ENCODE peak calls at places on chromosomes 16 and 17, in nine cellular contexts. J is AG04450, M is WTC11, P is HFFc6, W is B cell, V is progenitor cell of endocrine pancreas, Y is BE2C, O is foreskin fibroblast, C is K562. I is an unnamed sample.

GRCh38 chr16:83402969-83403368 is 404.8 kb upstream of the HSBP1 start:
- DNase-seq in J (no peak), M (no peak), P (peak; percentile 15), W (no peak), V (no peak), Y (no peak), O (peak; percentile 62), C (no peak), I (peak; percentile 9)

GRCh38 chr17:17675925-17676534 is 5.2 kb upstream of the RAI1 start:
- DNase-seq in J (no peak), M (peak; percentile 37), P (no peak), W (no peak), V (no peak), Y (no peak), O (no peak), C (no peak), I (peak; percentile 43)

GRCh38 chr17:39114744-39115534 is 36.5 kb downstream of the PLXDC1 start:
- DNase-seq in J (no peak), M (no peak), P (peak; percentile 59), W (no peak), V (no peak), Y (no peak), O (peak; percentile 50), C (no peak), I (no peak)

GRCh38 chr17:59815965-59816364 is 76.8 kb downstream of the TUBD1 start:
- DNase-seq in J (no peak), M (no peak), P (no peak), W (no peak), V (no peak), Y (no peak), O (no peak), C (no peak), I (no peak)

GRCh38 chr17:66523378-66524174 is 221.2 kb downstream of the PRKCA start:
- DNase-seq in J (peak; percentile 67), M (no peak), P (peak; percentile 63), W (no peak), V (no peak), Y (no peak), O (peak; percentile 55), C (no peak), I (no peak)

GRCh38 chr16:57821149-57821971 is 19.1 kb upstream of the KIFC3 start:
- DNase-seq in J (no peak), M (no peak), P (no peak), W (no peak), V (no peak), Y (no peak), O (no peak), C (no peak), I (no peak)

GRCh38 chr16:23424292-23424958 is 28.6 kb downstream of the COG7 start:
- DNase-seq in J (no peak), M (no peak), P (no peak), W (no peak), V (no peak), Y (no peak), O (no peak), C (no peak), I (peak; percentile 34)

GRCh38 chr17:76147211-76148014 is 6.4 kb upstream of the FOXJ1 start:
- DNase-seq in J (no peak), M (no peak), P (peak; percentile 15), W (no peak), V (no peak), Y (no peak), O (no peak), C (no peak), I (no peak)

GRCh38 chr17:82402865-82403264 is 15.3 kb upstream of the HEXD start:
- DNase-seq in J (no peak), M (no peak), P (no peak), W (no peak), V (no peak), Y (no peak), O (no peak), C (no peak), I (no peak)

GRCh38 chr17:82406131-82406671 is 11.9 kb upstream of the HEXD start:
- DNase-seq in J (no peak), M (no peak), P (no peak), W (no peak), V (no peak), Y (no peak), O (no peak), C (no peak), I (no peak)

GRCh38 chr17:82407255-82407654 is 10.9 kb upstream of the HEXD start:
- DNase-seq in J (no peak), M (no peak), P (no peak), W (no peak), V (no peak), Y (no peak), O (no peak), C (no peak), I (no peak)

GRCh38 chr17:82403662-82404660 is 14.2 kb upstream of the HEXD start:
- DNase-seq in J (no peak), M (no peak), P (no peak), W (no peak), V (no peak), Y (no peak), O (no peak), C (no peak), I (no peak)

DNA sequence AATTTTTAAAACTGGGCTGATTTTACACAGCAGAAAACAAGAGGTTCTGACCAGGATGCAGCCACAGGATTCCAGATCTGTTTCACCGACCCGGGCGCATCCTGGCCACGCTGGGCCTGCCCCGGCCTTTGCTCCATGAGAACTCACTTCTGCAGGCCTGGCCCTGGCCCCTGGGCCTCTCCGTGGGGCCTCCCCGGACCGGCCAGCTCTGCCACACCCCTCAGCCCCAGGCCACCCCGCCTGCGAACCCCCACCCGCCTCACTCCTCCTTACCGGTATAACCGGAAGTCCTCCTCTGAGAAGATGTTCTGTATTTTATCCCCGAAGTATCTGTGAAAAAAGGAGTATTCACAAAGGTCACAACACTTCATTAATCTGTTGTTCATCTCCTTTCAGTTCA is 13.1 kb upstream of the HEXD start:
- DNase-seq in J (no peak), M (no peak), P (no peak), W (no peak), V (no peak), Y (no peak), O (no peak), C (no peak), I (no peak)
- TF ChIP-seq CTCF in J (no peak), M (no peak), P (no peak), W (no peak), V (no peak), Y (no peak), O (no peak), C (no peak), I (no peak)

DNA sequence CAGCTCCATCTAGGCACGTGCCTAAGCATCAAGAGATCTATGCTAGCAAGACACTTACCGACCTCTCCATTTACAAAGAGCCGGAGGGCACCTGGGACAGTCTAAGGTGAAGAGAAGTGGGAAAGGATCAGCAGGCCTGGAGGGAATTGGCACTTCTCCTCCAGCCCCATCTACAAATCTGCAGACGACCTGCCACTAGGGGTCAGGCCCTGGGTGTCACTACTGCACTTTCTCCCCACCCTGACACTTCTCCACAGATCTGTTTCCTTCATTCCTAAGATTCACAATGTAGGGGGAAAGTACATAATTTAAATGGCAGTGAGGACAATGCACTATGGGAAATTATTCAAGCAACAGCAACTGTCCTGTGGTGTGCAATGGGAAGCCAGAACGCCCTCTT is 8.1 kb downstream of the MKS1 start:
- DNase-seq in J (no peak), M (no peak), P (no peak), W (no peak), V (no peak), Y (no peak), O (no peak), C (no peak), I (no peak)
- TF ChIP-seq CTCF in J (no peak), M (no peak), P (peak; percentile 61), W (no peak), V (no peak), Y (peak; percentile 37), O (no peak), C (peak; percentile 35), I (peak; percentile 18)

DNA sequence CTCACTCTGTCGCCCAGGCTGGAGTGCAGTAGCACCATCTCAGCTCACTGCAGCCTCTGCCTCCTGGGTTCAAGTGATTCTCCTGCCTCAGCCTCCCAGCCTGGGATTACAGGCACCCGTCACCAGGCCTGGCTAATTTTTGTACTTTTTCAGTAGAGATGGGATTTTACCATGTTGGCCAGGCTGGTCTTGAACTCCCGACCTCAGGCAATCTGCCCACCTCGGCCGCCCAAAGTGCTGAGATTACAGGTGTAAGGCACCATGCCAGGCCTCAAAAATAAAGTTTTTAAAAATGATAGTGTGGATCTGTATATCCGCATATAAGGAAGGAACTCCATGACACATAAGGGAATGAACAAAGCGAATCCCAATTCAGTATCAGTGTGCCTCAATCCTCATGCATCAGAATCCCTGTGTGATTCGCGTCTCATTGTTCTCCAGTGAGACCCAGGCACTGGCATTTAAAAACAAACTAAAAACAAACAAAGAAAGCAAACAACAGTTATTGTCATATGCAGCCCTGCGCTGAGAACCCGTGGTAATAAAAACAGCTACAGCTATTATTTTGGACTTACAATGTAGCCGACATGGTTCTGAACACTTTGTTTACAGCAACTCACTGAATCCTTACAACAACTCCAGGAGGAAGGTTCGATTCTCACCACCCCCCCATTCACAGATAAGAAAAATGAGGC is 54.1 kb upstream of the CREBBP start:
- DNase-seq in J (no peak), M (no peak), P (no peak), W (no peak), V (no peak), Y (no peak), O (no peak), C (no peak), I (no peak)
- TF ChIP-seq CTCF in J (no peak), M (no peak), P (no peak), W (no peak), V (no peak), Y (no peak), O (no peak), C (no peak), I (no peak)

GRCh38 chr16:67259705-67260104 is 10.9 kb downstream of the SLC9A5 start:
- DNase-seq in J (no peak), M (no peak), P (no peak), W (no peak), V (no peak), Y (no peak), O (no peak), C (no peak), I (no peak)

GRCh38 chr16:67263201-67263600 is 14.4 kb downstream of the SLC9A5 start:
- DNase-seq in J (no peak), M (no peak), P (no peak), W (no peak), V (no peak), Y (no peak), O (no peak), C (no peak), I (no peak)

GRCh38 chr16:67258160-67258835 is 9.5 kb downstream of the SLC9A5 start:
- DNase-seq in J (no peak), M (no peak), P (no peak), W (no peak), V (no peak), Y (no peak), O (no peak), C (no peak), I (no peak)

GRCh38 chr16:67257486-67258159 is 8.8 kb downstream of the SLC9A5 start:
- DNase-seq in J (no peak), M (no peak), P (no peak), W (no peak), V (no peak), Y (no peak), O (no peak), C (no peak), I (no peak)

DNA sequence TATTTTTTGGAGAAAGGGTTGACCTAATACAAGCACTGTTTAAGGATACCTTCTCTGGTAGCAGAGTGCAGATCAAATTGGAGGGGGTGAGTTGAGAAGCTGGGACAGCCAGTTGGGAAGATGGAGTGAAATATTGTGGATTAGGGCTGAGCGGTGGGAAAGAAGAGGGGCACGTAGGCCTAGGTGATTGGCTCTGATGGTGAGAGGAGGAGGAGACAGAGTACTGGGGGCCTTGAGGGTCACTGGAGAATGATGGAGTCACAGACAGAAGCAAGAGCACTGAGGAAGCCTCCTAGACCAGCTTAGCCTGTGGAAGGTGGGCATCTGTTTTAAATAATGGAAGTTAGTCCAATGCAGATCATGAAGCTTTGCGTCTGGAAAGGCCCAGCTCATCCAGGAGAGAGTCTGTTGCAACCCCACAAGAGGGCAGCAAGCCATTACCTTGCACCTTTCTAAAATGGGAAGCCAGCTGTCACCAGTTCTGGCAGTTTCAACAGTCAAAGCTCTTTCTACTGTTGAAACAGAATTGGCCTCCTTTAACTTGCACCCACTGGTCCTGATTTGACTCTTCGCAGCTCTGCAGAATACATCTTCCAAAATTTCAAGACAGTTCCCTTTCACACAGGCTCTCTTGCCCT is 11.8 kb downstream of the SLC9A5 start:
- DNase-seq in J (no peak), M (no peak), P (peak; percentile 55), W (no peak), V (no peak), Y (peak; percentile 62), O (peak; percentile 63), C (peak; percentile 33), I (no peak)
- TF ChIP-seq CTCF in J (peak; percentile 82), M (no peak), P (peak; percentile 82), W (no peak), V (peak; percentile 64), Y (peak; percentile 85), O (peak; percentile 76), C (peak; percentile 84), I (peak; percentile 72)